ENCODE peak calls at places on chromosomes 16 and 17, in nine cellular contexts. One of them, this sample, is unnamed.

GRCh38 chr17:8829036-8829941 is 30.1 kb upstream of the MFSD6L start:
- DNase-seq in H9: no peak
- DNase-seq in heart left ventricle: no peak
- DNase-seq in caudate nucleus: no peak
- DNase-seq in adrenal gland: no peak
- DNase-seq in esophagus squamous epithelium: no peak
- DNase-seq in fibroblast of lung: no peak
- DNase-seq in lower lobe of right lung: no peak
- DNase-seq in left ventricle myocardium inferior: no peak
- DNase-seq in this sample: no peak

GRCh38 chr17:6070895-6071511 is 824 bp downstream of the WSCD1 start:
- DNase-seq in H9: no peak
- DNase-seq in heart left ventricle: no peak
- DNase-seq in caudate nucleus: peak
- DNase-seq in adrenal gland: peak
- DNase-seq in esophagus squamous epithelium: no peak
- DNase-seq in fibroblast of lung: peak
- DNase-seq in lower lobe of right lung: no peak
- DNase-seq in left ventricle myocardium inferior: no peak
- DNase-seq in this sample: no peak

GRCh38 chr16:27538508-27538907 is 11.2 kb downstream of the GTF3C1 start:
- DNase-seq in H9: no peak
- DNase-seq in heart left ventricle: no peak
- DNase-seq in caudate nucleus: no peak
- DNase-seq in adrenal gland: no peak
- DNase-seq in esophagus squamous epithelium: no peak
- DNase-seq in fibroblast of lung: no peak
- DNase-seq in lower lobe of right lung: no peak
- DNase-seq in left ventricle myocardium inferior: no peak
- DNase-seq in this sample: no peak

GRCh38 chr17:72270530-72270929 is 149.7 kb downstream of the SOX9 start:
- DNase-seq in H9: no peak
- DNase-seq in heart left ventricle: no peak
- DNase-seq in caudate nucleus: no peak
- DNase-seq in adrenal gland: peak
- DNase-seq in esophagus squamous epithelium: no peak
- DNase-seq in fibroblast of lung: peak
- DNase-seq in lower lobe of right lung: no peak
- DNase-seq in left ventricle myocardium inferior: peak
- DNase-seq in this sample: peak

GRCh38 chr17:390025-390424 is 37.4 kb upstream of the RPH3AL start:
- DNase-seq in H9: no peak
- DNase-seq in heart left ventricle: no peak
- DNase-seq in caudate nucleus: no peak
- DNase-seq in adrenal gland: no peak
- DNase-seq in esophagus squamous epithelium: no peak
- DNase-seq in fibroblast of lung: no peak
- DNase-seq in lower lobe of right lung: no peak
- DNase-seq in left ventricle myocardium inferior: no peak
- DNase-seq in this sample: no peak

GRCh38 chr16:11016993-11017392 is 72.6 kb downstream of the CLEC16A start:
- DNase-seq in H9: no peak
- DNase-seq in heart left ventricle: peak
- DNase-seq in caudate nucleus: no peak
- DNase-seq in adrenal gland: peak
- DNase-seq in esophagus squamous epithelium: no peak
- DNase-seq in fibroblast of lung: peak
- DNase-seq in lower lobe of right lung: peak
- DNase-seq in left ventricle myocardium inferior: peak
- DNase-seq in this sample: peak

GRCh38 chr17:27491713-27492190 is 35.5 kb downstream of the KSR1 start:
- DNase-seq in H9: no peak
- DNase-seq in heart left ventricle: no peak
- DNase-seq in caudate nucleus: no peak
- DNase-seq in adrenal gland: no peak
- DNase-seq in esophagus squamous epithelium: no peak
- DNase-seq in fibroblast of lung: no peak
- DNase-seq in lower lobe of right lung: no peak
- DNase-seq in left ventricle myocardium inferior: no peak
- DNase-seq in this sample: no peak

GRCh38 chr17:74812109-74812864 is 36.1 kb upstream of the NAT9 start:
- DNase-seq in H9: no peak
- DNase-seq in heart left ventricle: no peak
- DNase-seq in caudate nucleus: no peak
- DNase-seq in adrenal gland: no peak
- DNase-seq in esophagus squamous epithelium: no peak
- DNase-seq in fibroblast of lung: no peak
- DNase-seq in lower lobe of right lung: no peak
- DNase-seq in left ventricle myocardium inferior: peak
- DNase-seq in this sample: no peak

GRCh38 chr16:57169327-57169726 is 16.5 kb downstream of the PSME3IP1 start:
- DNase-seq in H9: no peak
- DNase-seq in heart left ventricle: no peak
- DNase-seq in caudate nucleus: no peak
- DNase-seq in adrenal gland: no peak
- DNase-seq in esophagus squamous epithelium: no peak
- DNase-seq in fibroblast of lung: no peak
- DNase-seq in lower lobe of right lung: no peak
- DNase-seq in left ventricle myocardium inferior: no peak
- DNase-seq in this sample: no peak

GRCh38 chr17:39513256-39513655 is 52.0 kb downstream of the CDK12 start:
- DNase-seq in H9: no peak
- DNase-seq in heart left ventricle: no peak
- DNase-seq in caudate nucleus: no peak
- DNase-seq in adrenal gland: no peak
- DNase-seq in esophagus squamous epithelium: no peak
- DNase-seq in fibroblast of lung: no peak
- DNase-seq in lower lobe of right lung: no peak
- DNase-seq in left ventricle myocardium inferior: no peak
- DNase-seq in this sample: no peak

GRCh38 chr17:75064460-75064859 is 17.4 kb downstream of the KCTD2 start:
- DNase-seq in H9: no peak
- DNase-seq in heart left ventricle: no peak
- DNase-seq in caudate nucleus: no peak
- DNase-seq in adrenal gland: no peak
- DNase-seq in esophagus squamous epithelium: no peak
- DNase-seq in fibroblast of lung: no peak
- DNase-seq in lower lobe of right lung: no peak
- DNase-seq in left ventricle myocardium inferior: no peak
- DNase-seq in this sample: no peak

GRCh38 chr16:87064731-87065720 is 252.2 kb downstream of the C16orf95 start:
- DNase-seq in H9: no peak
- DNase-seq in heart left ventricle: no peak
- DNase-seq in caudate nucleus: no peak
- DNase-seq in adrenal gland: no peak
- DNase-seq in esophagus squamous epithelium: no peak
- DNase-seq in fibroblast of lung: no peak
- DNase-seq in lower lobe of right lung: no peak
- DNase-seq in left ventricle myocardium inferior: no peak
- DNase-seq in this sample: no peak

GRCh38 chr17:73069164-73069774 is 23.2 kb downstream of the SLC39A11 start:
- DNase-seq in H9: no peak
- DNase-seq in heart left ventricle: no peak
- DNase-seq in caudate nucleus: no peak
- DNase-seq in adrenal gland: no peak
- DNase-seq in esophagus squamous epithelium: no peak
- DNase-seq in fibroblast of lung: peak
- DNase-seq in lower lobe of right lung: no peak
- DNase-seq in left ventricle myocardium inferior: no peak
- DNase-seq in this sample: no peak

GRCh38 chr17:77332034-77332971 is 191.5 kb downstream of the SEC14L1 start:
- DNase-seq in H9: no peak
- DNase-seq in heart left ventricle: no peak
- DNase-seq in caudate nucleus: no peak
- DNase-seq in adrenal gland: no peak
- DNase-seq in esophagus squamous epithelium: no peak
- DNase-seq in fibroblast of lung: no peak
- DNase-seq in lower lobe of right lung: peak
- DNase-seq in left ventricle myocardium inferior: no peak
- DNase-seq in this sample: no peak

GRCh38 chr17:66466933-66467367 is 164.5 kb downstream of the PRKCA start:
- DNase-seq in H9: peak
- DNase-seq in heart left ventricle: no peak
- DNase-seq in caudate nucleus: no peak
- DNase-seq in adrenal gland: peak
- DNase-seq in esophagus squamous epithelium: no peak
- DNase-seq in fibroblast of lung: peak
- DNase-seq in lower lobe of right lung: no peak
- DNase-seq in left ventricle myocardium inferior: no peak
- DNase-seq in this sample: peak

GRCh38 chr17:41917957-41918391 is 777 bp downstream of the ACLY start:
- DNase-seq in H9: no peak
- DNase-seq in heart left ventricle: peak
- DNase-seq in caudate nucleus: no peak
- DNase-seq in adrenal gland: peak
- DNase-seq in esophagus squamous epithelium: no peak
- DNase-seq in fibroblast of lung: peak
- DNase-seq in lower lobe of right lung: peak
- DNase-seq in left ventricle myocardium inferior: peak
- DNase-seq in this sample: no peak

GRCh38 chr16:85316321-85316919 is 204.1 kb upstream of the CIBAR2 start:
- DNase-seq in H9: peak
- DNase-seq in heart left ventricle: no peak
- DNase-seq in caudate nucleus: peak
- DNase-seq in adrenal gland: peak
- DNase-seq in esophagus squamous epithelium: no peak
- DNase-seq in fibroblast of lung: peak
- DNase-seq in lower lobe of right lung: peak
- DNase-seq in left ventricle myocardium inferior: peak
- DNase-seq in this sample: no peak

GRCh38 chr17:77679589-77679988 is 278.9 kb upstream of the TNRC6C start:
- DNase-seq in H9: no peak
- DNase-seq in heart left ventricle: no peak
- DNase-seq in caudate nucleus: no peak
- DNase-seq in adrenal gland: no peak
- DNase-seq in esophagus squamous epithelium: no peak
- DNase-seq in fibroblast of lung: no peak
- DNase-seq in lower lobe of right lung: no peak
- DNase-seq in left ventricle myocardium inferior: no peak
- DNase-seq in this sample: no peak

GRCh38 chr16:5188318-5189025 is 90.9 kb upstream of the EEF2KMT start:
- DNase-seq in H9: no peak
- DNase-seq in heart left ventricle: no peak
- DNase-seq in caudate nucleus: no peak
- DNase-seq in adrenal gland: no peak
- DNase-seq in esophagus squamous epithelium: no peak
- DNase-seq in fibroblast of lung: no peak
- DNase-seq in lower lobe of right lung: no peak
- DNase-seq in left ventricle myocardium inferior: no peak
- DNase-seq in this sample: no peak

GRCh38 chr16:50594332-50595260 is 46.4 kb downstream of the NKD1 start:
- DNase-seq in H9: no peak
- DNase-seq in heart left ventricle: peak
- DNase-seq in caudate nucleus: no peak
- DNase-seq in adrenal gland: peak
- DNase-seq in esophagus squamous epithelium: no peak
- DNase-seq in fibroblast of lung: no peak
- DNase-seq in lower lobe of right lung: no peak
- DNase-seq in left ventricle myocardium inferior: no peak
- DNase-seq in this sample: no peak

GRCh38 chr16:74437-75318 is 2.2 kb upstream of the RHBDF1 start:
- DNase-seq in H9: peak
- DNase-seq in heart left ventricle: no peak
- DNase-seq in caudate nucleus: no peak
- DNase-seq in adrenal gland: no peak
- DNase-seq in esophagus squamous epithelium: no peak
- DNase-seq in fibroblast of lung: no peak
- DNase-seq in lower lobe of right lung: no peak
- DNase-seq in left ventricle myocardium inferior: no peak
- DNase-seq in this sample: no peak

GRCh38 chr17:7213895-7214299 is 5.7 kb downstream of the DLG4 start:
- DNase-seq in H9: peak
- DNase-seq in heart left ventricle: no peak
- DNase-seq in caudate nucleus: peak
- DNase-seq in adrenal gland: peak
- DNase-seq in esophagus squamous epithelium: no peak
- DNase-seq in fibroblast of lung: peak
- DNase-seq in lower lobe of right lung: peak
- DNase-seq in left ventricle myocardium inferior: peak
- DNase-seq in this sample: no peak
- H3K27ac ChIP-seq in H9: no peak
- H3K27ac ChIP-seq in heart left ventricle: peak
- H3K27ac ChIP-seq in caudate nucleus: peak
- H3K27ac ChIP-seq in adrenal gland: no peak
- H3K27ac ChIP-seq in esophagus squamous epithelium: peak
- H3K27ac ChIP-seq in fibroblast of lung: peak
- H3K27ac ChIP-seq in lower lobe of right lung: peak
- H3K27ac ChIP-seq in left ventricle myocardium inferior: peak
- H3K27ac ChIP-seq in this sample: no peak

GRCh38 chr16:64065523-64065922 is 1056.3 kb downstream of the CDH11 start:
- DNase-seq in H9: no peak
- DNase-seq in heart left ventricle: no peak
- DNase-seq in caudate nucleus: no peak
- DNase-seq in adrenal gland: no peak
- DNase-seq in esophagus squamous epithelium: no peak
- DNase-seq in fibroblast of lung: no peak
- DNase-seq in lower lobe of right lung: no peak
- DNase-seq in left ventricle myocardium inferior: no peak
- DNase-seq in this sample: no peak
- H3K27ac ChIP-seq in H9: no peak
- H3K27ac ChIP-seq in heart left ventricle: no peak
- H3K27ac ChIP-seq in caudate nucleus: no peak
- H3K27ac ChIP-seq in adrenal gland: no peak
- H3K27ac ChIP-seq in esophagus squamous epithelium: no peak
- H3K27ac ChIP-seq in fibroblast of lung: no peak
- H3K27ac ChIP-seq in lower lobe of right lung: no peak
- H3K27ac ChIP-seq in left ventricle myocardium inferior: no peak
- H3K27ac ChIP-seq in this sample: no peak

DNA sequence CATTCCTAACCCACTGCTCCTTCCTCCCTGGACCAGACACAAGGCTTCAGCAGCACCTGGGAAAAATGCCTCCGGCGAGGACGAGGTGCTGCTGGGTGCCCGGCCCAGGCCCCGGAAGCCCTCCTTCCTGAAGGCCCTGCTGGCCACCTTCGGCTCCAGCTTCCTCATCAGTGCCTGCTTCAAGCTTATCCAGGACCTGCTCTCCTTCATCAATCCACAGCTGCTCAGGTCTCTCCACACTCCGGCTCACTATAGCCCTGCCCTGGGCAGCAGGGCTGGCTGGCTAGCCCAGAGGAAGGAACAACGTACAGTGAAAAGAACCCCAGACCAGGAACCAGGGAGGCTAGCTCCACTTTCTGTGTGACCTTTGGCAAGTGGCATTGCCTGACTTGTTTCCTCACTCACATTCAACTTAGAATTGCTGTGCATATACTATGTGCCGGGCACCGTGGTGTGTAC is 26.2 kb downstream of the ABCC3 start:
- DNase-seq in H9: no peak
- DNase-seq in heart left ventricle: no peak
- DNase-seq in caudate nucleus: no peak
- DNase-seq in adrenal gland: no peak
- DNase-seq in esophagus squamous epithelium: no peak
- DNase-seq in fibroblast of lung: no peak
- DNase-seq in lower lobe of right lung: no peak
- DNase-seq in left ventricle myocardium inferior: no peak
- DNase-seq in this sample: no peak
- H3K27ac ChIP-seq in H9: no peak
- H3K27ac ChIP-seq in heart left ventricle: peak
- H3K27ac ChIP-seq in caudate nucleus: no peak
- H3K27ac ChIP-seq in adrenal gland: peak
- H3K27ac ChIP-seq in esophagus squamous epithelium: peak
- H3K27ac ChIP-seq in fibroblast of lung: peak
- H3K27ac ChIP-seq in lower lobe of right lung: peak
- H3K27ac ChIP-seq in left ventricle myocardium inferior: peak
- H3K27ac ChIP-seq in this sample: peak

GRCh38 chr17:3944485-3945388 is 19.5 kb downstream of the ATP2A3 start:
- DNase-seq in H9: peak
- DNase-seq in heart left ventricle: peak
- DNase-seq in caudate nucleus: peak
- DNase-seq in adrenal gland: no peak
- DNase-seq in esophagus squamous epithelium: no peak
- DNase-seq in fibroblast of lung: peak
- DNase-seq in lower lobe of right lung: no peak
- DNase-seq in left ventricle myocardium inferior: peak
- DNase-seq in this sample: no peak
- H3K27ac ChIP-seq in H9: no peak
- H3K27ac ChIP-seq in heart left ventricle: no peak
- H3K27ac ChIP-seq in caudate nucleus: no peak
- H3K27ac ChIP-seq in adrenal gland: no peak
- H3K27ac ChIP-seq in esophagus squamous epithelium: peak
- H3K27ac ChIP-seq in fibroblast of lung: no peak
- H3K27ac ChIP-seq in lower lobe of right lung: peak
- H3K27ac ChIP-seq in left ventricle myocardium inferior: peak
- H3K27ac ChIP-seq in this sample: no peak